ENCODE peak calls at places on chromosomes 5 and 9, in four cellular contexts. X, Z, U and Y are unnamed samples.

GRCh38 chr5:179620293-179620692 is 3.2 kb downstream of the HNRNPH1 start:
- DNase-seq in X (no peak), Z (no peak), U (no peak), Y (no peak)

GRCh38 chr9:118961857-118962256 is 407.4 kb downstream of the BRINP1 start:
- DNase-seq in X (no peak), Z (no peak), U (no peak), Y (no peak)

GRCh38 chr9:126613656-126614055 is at the start of gene LMX1B:
- DNase-seq in X (no peak), Z (no peak), U (no peak), Y (peak; percentile 26)

GRCh38 chr9:107983762-107984161 is 494.2 kb upstream of the KLF4 start:
- DNase-seq in X (no peak), Z (no peak), U (no peak), Y (no peak)

GRCh38 chr5:80275347-80275746 is 19.5 kb upstream of the SERINC5 start:
- DNase-seq in X (peak; percentile 14), Z (no peak), U (peak; percentile 41), Y (no peak)

GRCh38 chr5:1519631-1520141 is 4.1 kb downstream of the LPCAT1 start:
- DNase-seq in X (no peak), Z (no peak), U (no peak), Y (no peak)

GRCh38 chr9:87505869-87506678 is 8.4 kb downstream of the DAPK1 start:
- DNase-seq in X (no peak), Z (no peak), U (no peak), Y (no peak)

GRCh38 chr9:14652729-14653377 is 40.4 kb downstream of the ZDHHC21 start:
- DNase-seq in X (no peak), Z (no peak), U (peak; percentile 25), Y (no peak)

GRCh38 chr9:103410059-103410458 is 414.9 kb downstream of the CYLC2 start:
- DNase-seq in X (no peak), Z (no peak), U (no peak), Y (no peak)

GRCh38 chr5:116371431-116371830 is 203.2 kb downstream of the SEMA6A start:
- DNase-seq in X (no peak), Z (no peak), U (no peak), Y (no peak)

GRCh38 chr9:130537346-130538050 is 41.9 kb upstream of the FUBP3 start:
- DNase-seq in X (no peak), Z (no peak), U (peak; percentile 95), Y (no peak)

GRCh38 chr5:14156611-14157493 is 13.7 kb downstream of the TRIO start:
- DNase-seq in X (peak; percentile 61), Z (peak; percentile 67), U (no peak), Y (no peak)

GRCh38 chr5:14155075-14155474 is 11.9 kb downstream of the TRIO start:
- DNase-seq in X (peak; percentile 29), Z (no peak), U (no peak), Y (no peak)

GRCh38 chr5:14155730-14156129 is 12.6 kb downstream of the TRIO start:
- DNase-seq in X (no peak), Z (no peak), U (no peak), Y (no peak)

GRCh38 chr5:14153071-14153864 is 10.1 kb downstream of the TRIO start:
- DNase-seq in X (no peak), Z (no peak), U (no peak), Y (no peak)

DNA sequence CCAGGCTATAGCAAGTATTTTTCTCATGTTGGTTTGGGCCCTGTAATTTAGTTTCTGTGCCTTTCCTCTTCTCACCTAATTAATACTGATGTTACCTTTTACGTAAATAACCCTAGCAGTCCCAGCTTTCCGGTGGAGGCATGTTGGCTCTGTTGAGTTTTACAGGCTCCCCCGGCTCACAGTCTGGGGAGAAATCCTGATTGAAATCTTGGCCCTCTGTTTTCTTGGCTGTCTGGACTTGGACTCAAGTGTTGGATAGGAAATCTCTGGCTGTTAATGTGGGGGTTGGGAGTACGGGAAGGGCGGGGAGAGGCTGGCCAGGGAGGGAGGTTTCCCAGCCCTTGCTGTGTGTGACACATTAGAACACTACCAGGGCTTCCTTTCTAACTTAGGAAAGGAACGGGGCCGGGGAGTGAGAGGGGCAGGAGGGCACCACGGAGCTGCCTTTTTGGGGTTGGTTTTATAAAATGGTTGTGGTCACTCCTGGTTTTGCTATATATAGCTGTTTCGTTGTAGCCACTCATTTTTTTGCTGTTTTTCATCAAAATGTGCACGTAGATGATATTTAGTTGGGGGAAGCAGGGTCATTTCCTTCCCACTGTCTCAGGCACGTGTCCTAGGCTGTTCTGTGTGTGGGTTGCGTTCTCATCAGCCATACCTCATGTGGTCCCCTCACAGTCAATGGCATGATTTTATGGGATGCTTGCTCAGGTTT is 10.9 kb downstream of the TRIO start:
- DNase-seq in X (no peak), Z (no peak), U (no peak), Y (no peak)
- TF ChIP-seq SPI1 in X (no peak), Z (no peak), U (no peak), Y (no peak)

DNA sequence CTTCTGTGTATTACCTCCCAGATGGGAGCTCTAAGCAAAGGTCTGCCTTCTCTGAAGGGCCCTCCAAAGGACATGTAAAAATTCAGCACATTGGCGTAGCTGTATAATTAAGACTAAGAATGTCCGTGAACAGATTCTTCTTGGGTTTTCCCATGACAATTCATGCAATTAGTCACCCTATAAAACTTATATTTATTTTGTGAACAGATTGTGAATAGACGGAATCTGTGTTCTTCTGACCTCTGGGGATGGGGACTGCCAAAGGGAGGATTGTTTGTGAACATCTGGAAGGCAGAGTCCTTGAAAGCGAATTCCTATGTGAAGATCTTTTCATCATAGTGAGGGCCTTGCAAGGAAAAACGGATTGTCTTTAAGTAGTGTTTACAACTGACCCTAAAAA is 111.3 kb downstream of the EGFLAM start:
- DNase-seq in X (no peak), Z (no peak), U (no peak), Y (no peak)
- TF ChIP-seq SPI1 in X (no peak), Z (no peak), U (no peak), Y (no peak)

GRCh38 chr9:95874303-95874988 is 1.0 kb upstream of the ERCC6L2 start:
- DNase-seq in X (no peak), Z (no peak), U (peak; percentile 9), Y (no peak)
- TF ChIP-seq SPI1 in X (no peak), Z (no peak), U (no peak), Y (no peak)

GRCh38 chr5:148574167-148574566 is 80.2 kb downstream of the HTR4 start:
- DNase-seq in X (no peak), Z (no peak), U (peak; percentile 61), Y (no peak)

GRCh38 chr5:148565148-148565547 is 89.2 kb downstream of the HTR4 start:
- DNase-seq in X (no peak), Z (no peak), U (no peak), Y (no peak)

GRCh38 chr5:148573374-148573773 is 81.0 kb downstream of the HTR4 start:
- DNase-seq in X (no peak), Z (no peak), U (peak; percentile 47), Y (no peak)

GRCh38 chr5:148569948-148570347 is 84.4 kb downstream of the HTR4 start:
- DNase-seq in X (no peak), Z (no peak), U (no peak), Y (no peak)
- TF ChIP-seq SPI1 in X (no peak), Z (no peak), U (no peak), Y (no peak)

DNA sequence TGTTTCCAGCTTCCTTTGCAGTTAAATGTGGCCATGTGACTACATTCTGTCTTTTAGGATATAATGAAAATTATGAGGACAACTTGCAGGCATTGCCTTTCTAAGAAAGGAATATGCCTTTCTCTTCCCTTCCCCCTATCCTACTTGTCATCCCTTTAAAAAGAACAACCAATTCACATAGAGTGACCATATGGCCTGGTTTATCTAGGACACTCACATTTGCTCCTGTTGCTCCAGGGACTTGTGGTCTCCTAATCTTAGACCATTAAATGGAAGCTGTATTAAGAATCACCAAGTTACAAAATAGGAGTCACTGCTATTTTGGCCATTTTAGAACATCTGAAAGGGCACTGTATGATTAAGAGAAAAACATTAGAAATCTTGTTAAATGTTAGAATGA is 520.3 kb downstream of the DTWD2 start:
- DNase-seq in X (no peak), Z (no peak), U (no peak), Y (no peak)
- TF ChIP-seq SPI1 in X (no peak), Z (no peak), U (no peak), Y (no peak)